ENCODE peak calls at places on chromosome 10, in four cellular contexts. One of them, this sample, is unnamed.

GRCh38 chr10:31521432-31521831 is 202.4 kb downstream of the ZEB1 start:
- DNase-seq in K562: no peak
- DNase-seq in WTC11: no peak
- DNase-seq in HepG2: peak; percentile 42
- DNase-seq in this sample: no peak

GRCh38 chr10:3465406-3465891 is 292.9 kb upstream of the PITRM1 start:
- DNase-seq in K562: no peak
- DNase-seq in WTC11: no peak
- DNase-seq in HepG2: no peak
- DNase-seq in this sample: no peak

GRCh38 chr10:75550191-75550590 is 118.8 kb downstream of the LRMDA start:
- DNase-seq in K562: no peak
- DNase-seq in WTC11: no peak
- DNase-seq in HepG2: no peak
- DNase-seq in this sample: no peak

GRCh38 chr10:91891285-91892001 is 17.8 kb downstream of the FGFBP3 start:
- DNase-seq in HepG2: peak; percentile 56
- DNase-seq in K562: peak; percentile 22
- DNase-seq in WTC11: no peak
- DNase-seq in this sample: no peak

GRCh38 chr10:76727009-76727408 is 910.6 kb downstream of the KCNMA1 start:
- DNase-seq in HepG2: no peak
- DNase-seq in K562: no peak
- DNase-seq in WTC11: no peak
- DNase-seq in this sample: no peak

GRCh38 chr10:103663802-103664201 is 170.3 kb downstream of the NEURL1 start:
- DNase-seq in HepG2: no peak
- DNase-seq in WTC11: no peak
- DNase-seq in K562: no peak
- DNase-seq in this sample: no peak

GRCh38 chr10:132714096-132714721 is 71.7 kb downstream of the NKX6-2 start:
- DNase-seq in K562: no peak
- DNase-seq in WTC11: peak; percentile 61
- DNase-seq in HepG2: no peak
- DNase-seq in this sample: no peak

GRCh38 chr10:111139567-111139966 is 62.7 kb downstream of the ADRA2A start:
- DNase-seq in K562: no peak
- DNase-seq in HepG2: no peak
- DNase-seq in WTC11: no peak
- DNase-seq in this sample: no peak

GRCh38 chr10:51077507-51077906 is 3.2 kb downstream of the PRKG1 start:
- DNase-seq in K562: no peak
- DNase-seq in WTC11: no peak
- DNase-seq in HepG2: no peak
- DNase-seq in this sample: no peak

GRCh38 chr10:85655394-85655793 is 711.2 kb downstream of the GRID1 start:
- DNase-seq in K562: no peak
- DNase-seq in WTC11: no peak
- DNase-seq in HepG2: no peak
- DNase-seq in this sample: no peak

GRCh38 chr10:43235070-43235900 is 31.6 kb downstream of the RASGEF1A start:
- DNase-seq in K562: no peak
- DNase-seq in WTC11: peak; percentile 4
- DNase-seq in HepG2: no peak
- DNase-seq in this sample: no peak

GRCh38 chr10:82558208-82558607 is 683.2 kb downstream of the NRG3 start:
- DNase-seq in K562: no peak
- DNase-seq in HepG2: no peak
- DNase-seq in WTC11: no peak
- DNase-seq in this sample: no peak

GRCh38 chr10:68032113-68032512 is 43.0 kb downstream of the HERC4 start:
- DNase-seq in HepG2: no peak
- DNase-seq in K562: no peak
- DNase-seq in WTC11: no peak
- DNase-seq in this sample: no peak

GRCh38 chr10:92740762-92741161 is 51.0 kb downstream of the HHEX start:
- DNase-seq in HepG2: no peak
- DNase-seq in K562: no peak
- DNase-seq in WTC11: no peak
- DNase-seq in this sample: no peak

GRCh38 chr10:44811072-44811471 is 100.1 kb upstream of the TMEM72 start:
- DNase-seq in K562: no peak
- DNase-seq in WTC11: no peak
- DNase-seq in HepG2: no peak
- DNase-seq in this sample: no peak

GRCh38 chr10:68212721-68213352 is 19.1 kb downstream of the ATOH7 start:
- DNase-seq in WTC11: no peak
- DNase-seq in HepG2: peak; percentile 15
- DNase-seq in K562: peak; percentile 41
- DNase-seq in this sample: peak; percentile 33

GRCh38 chr10:44030132-44030531 is 354.8 kb downstream of the CXCL12 start:
- DNase-seq in HepG2: no peak
- DNase-seq in K562: no peak
- DNase-seq in WTC11: peak; percentile 43
- DNase-seq in this sample: no peak

GRCh38 chr10:27865221-27865635 is 119.6 kb upstream of the MKX start:
- DNase-seq in K562: no peak
- DNase-seq in HepG2: no peak
- DNase-seq in WTC11: no peak
- DNase-seq in this sample: no peak

GRCh38 chr10:69479241-69479730 is 28.0 kb downstream of the TSPAN15 start:
- DNase-seq in WTC11: no peak
- DNase-seq in K562: no peak
- DNase-seq in HepG2: no peak
- DNase-seq in this sample: no peak

GRCh38 chr10:89302628-89303027 is 782 bp downstream of the IFIT2 start:
- DNase-seq in HepG2: no peak
- DNase-seq in K562: no peak
- DNase-seq in WTC11: no peak
- DNase-seq in this sample: no peak

GRCh38 chr10:8314486-8314885 is 260.0 kb downstream of the GATA3 start:
- DNase-seq in WTC11: no peak
- DNase-seq in HepG2: no peak
- DNase-seq in K562: peak; percentile 10
- DNase-seq in this sample: no peak

GRCh38 chr10:66265398-66265797 is 660.4 kb upstream of the LRRTM3 start:
- DNase-seq in HepG2: no peak
- DNase-seq in K562: no peak
- DNase-seq in WTC11: no peak
- DNase-seq in this sample: no peak

GRCh38 chr10:75972494-75973276 is 541.3 kb downstream of the LRMDA start:
- DNase-seq in HepG2: no peak
- DNase-seq in K562: no peak
- DNase-seq in WTC11: no peak
- DNase-seq in this sample: no peak

GRCh38 chr10:61183971-61184370 is 240.0 kb upstream of the RHOBTB1 start:
- DNase-seq in HepG2: no peak
- DNase-seq in K562: no peak
- DNase-seq in WTC11: no peak
- DNase-seq in this sample: no peak

GRCh38 chr10:113167702-113168101 is 217.7 kb downstream of the TCF7L2 start:
- DNase-seq in WTC11: no peak
- DNase-seq in HepG2: no peak
- DNase-seq in K562: no peak
- DNase-seq in this sample: no peak

GRCh38 chr10:33804534-33804933 is 470.1 kb upstream of the NRP1 start:
- DNase-seq in HepG2: no peak
- DNase-seq in K562: no peak
- DNase-seq in WTC11: no peak
- DNase-seq in this sample: no peak

GRCh38 chr10:97542169-97543024 is 30.2 kb upstream of the ANKRD2 start:
- DNase-seq in HepG2: peak; percentile 28
- DNase-seq in WTC11: no peak
- DNase-seq in K562: peak; percentile 24
- DNase-seq in this sample: no peak

GRCh38 chr10:86349940-86350630 is 16.5 kb downstream of the GRID1 start:
- DNase-seq in HepG2: no peak
- DNase-seq in K562: no peak
- DNase-seq in WTC11: no peak
- DNase-seq in this sample: no peak

GRCh38 chr10:95567903-95568630 is 6.9 kb upstream of the SORBS1 start:
- DNase-seq in HepG2: no peak
- DNase-seq in K562: no peak
- DNase-seq in WTC11: no peak
- DNase-seq in this sample: no peak

DNA sequence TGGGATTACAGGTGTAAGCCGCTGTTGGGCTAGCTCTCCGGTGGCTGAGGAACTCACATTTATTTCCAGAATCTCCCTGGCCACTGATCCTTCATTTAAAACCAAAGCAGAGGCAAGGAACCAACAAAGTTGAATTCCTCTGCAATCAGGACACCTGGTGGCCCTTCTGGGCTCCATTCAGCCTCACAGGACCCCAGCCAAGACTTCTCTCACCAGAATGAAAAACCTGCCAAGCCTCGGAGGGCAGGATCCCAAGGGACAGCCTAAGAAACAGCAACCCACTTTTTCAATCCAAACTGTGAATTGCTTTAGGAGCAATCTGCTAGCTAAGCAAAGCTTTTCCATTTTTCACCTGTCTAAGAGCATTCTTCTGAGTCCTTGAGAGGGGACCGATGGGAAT is 34.6 kb downstream of the OAT start:
- DNase-seq in WTC11: no peak
- DNase-seq in HepG2: no peak
- DNase-seq in K562: no peak
- DNase-seq in this sample: no peak
- TF ChIP-seq ELF4 in WTC11: no peak
- TF ChIP-seq ELF4 in HepG2: no peak
- TF ChIP-seq ELF4 in K562: no peak
- TF ChIP-seq ELF4 in this sample: no peak

GRCh38 chr10:17867056-17867455 is 57.9 kb downstream of the MRC1 start:
- DNase-seq in HepG2: no peak
- DNase-seq in K562: no peak
- DNase-seq in WTC11: no peak
- DNase-seq in this sample: no peak

GRCh38 chr10:17871036-17871435 is 61.9 kb downstream of the MRC1 start:
- DNase-seq in HepG2: no peak
- DNase-seq in K562: no peak
- DNase-seq in WTC11: no peak
- DNase-seq in this sample: no peak

GRCh38 chr10:17877121-17877520 is 68.0 kb downstream of the MRC1 start:
- DNase-seq in K562: no peak
- DNase-seq in WTC11: no peak
- DNase-seq in HepG2: no peak
- DNase-seq in this sample: no peak

GRCh38 chr10:17873946-17874345 is 64.8 kb downstream of the MRC1 start:
- DNase-seq in K562: no peak
- DNase-seq in WTC11: no peak
- DNase-seq in HepG2: no peak
- DNase-seq in this sample: no peak

GRCh38 chr10:17872191-17873091 is 63.3 kb downstream of the MRC1 start:
- DNase-seq in HepG2: peak; percentile 1
- DNase-seq in K562: no peak
- DNase-seq in WTC11: no peak
- DNase-seq in this sample: peak; percentile 12
- TF ChIP-seq ELF4 in HepG2: no peak
- TF ChIP-seq ELF4 in K562: no peak
- TF ChIP-seq ELF4 in WTC11: no peak
- TF ChIP-seq ELF4 in this sample: no peak

GRCh38 chr10:59135275-59135674 is 41.2 kb upstream of the PHYHIPL start:
- DNase-seq in HepG2: peak; percentile 69
- DNase-seq in K562: no peak
- DNase-seq in WTC11: no peak
- DNase-seq in this sample: no peak

GRCh38 chr10:59129867-59130266 is 46.6 kb upstream of the PHYHIPL start:
- DNase-seq in WTC11: no peak
- DNase-seq in K562: no peak
- DNase-seq in HepG2: no peak
- DNase-seq in this sample: no peak

GRCh38 chr10:59134785-59135184 is 41.7 kb upstream of the PHYHIPL start:
- DNase-seq in HepG2: no peak
- DNase-seq in WTC11: no peak
- DNase-seq in K562: no peak
- DNase-seq in this sample: no peak

GRCh38 chr10:59134302-59134701 is 42.1 kb upstream of the PHYHIPL start:
- DNase-seq in K562: no peak
- DNase-seq in HepG2: no peak
- DNase-seq in WTC11: no peak
- DNase-seq in this sample: no peak

DNA sequence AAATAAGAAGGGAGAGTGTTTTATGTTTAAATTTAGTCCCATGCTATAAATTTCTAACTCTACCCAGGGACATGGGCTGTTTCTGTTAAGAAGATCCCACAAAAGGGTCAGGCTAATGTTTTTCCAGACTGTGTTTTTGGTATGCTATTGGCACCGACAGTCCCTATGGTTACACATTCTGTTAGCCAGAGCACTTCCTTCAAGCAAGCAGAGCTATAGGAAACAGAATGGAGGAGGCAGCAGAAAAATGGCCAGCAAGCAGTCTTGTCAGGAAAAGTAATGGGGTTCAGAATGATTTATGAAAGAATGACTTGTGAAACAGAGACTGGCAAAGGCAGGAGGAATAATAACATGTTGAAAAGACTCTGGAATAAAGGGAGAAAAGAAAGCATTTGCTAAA is 44.8 kb upstream of the PHYHIPL start:
- DNase-seq in HepG2: no peak
- DNase-seq in K562: no peak
- DNase-seq in WTC11: no peak
- DNase-seq in this sample: no peak
- TF ChIP-seq ELF4 in HepG2: no peak
- TF ChIP-seq ELF4 in K562: no peak
- TF ChIP-seq ELF4 in WTC11: no peak
- TF ChIP-seq ELF4 in this sample: no peak

GRCh38 chr10:94085288-94085687 is 91.6 kb downstream of the PLCE1 start:
- DNase-seq in K562: no peak
- DNase-seq in HepG2: no peak
- DNase-seq in WTC11: no peak
- DNase-seq in this sample: no peak

GRCh38 chr10:94085766-94086437 is 92.2 kb downstream of the PLCE1 start:
- DNase-seq in K562: no peak
- DNase-seq in WTC11: no peak
- DNase-seq in HepG2: no peak
- DNase-seq in this sample: no peak

GRCh38 chr10:94093286-94093905 is 99.7 kb downstream of the PLCE1 start:
- DNase-seq in K562: no peak
- DNase-seq in HepG2: no peak
- DNase-seq in WTC11: no peak
- DNase-seq in this sample: no peak

GRCh38 chr10:94092848-94093247 is 99.1 kb downstream of the PLCE1 start:
- DNase-seq in K562: no peak
- DNase-seq in HepG2: no peak
- DNase-seq in WTC11: no peak
- DNase-seq in this sample: no peak

DNA sequence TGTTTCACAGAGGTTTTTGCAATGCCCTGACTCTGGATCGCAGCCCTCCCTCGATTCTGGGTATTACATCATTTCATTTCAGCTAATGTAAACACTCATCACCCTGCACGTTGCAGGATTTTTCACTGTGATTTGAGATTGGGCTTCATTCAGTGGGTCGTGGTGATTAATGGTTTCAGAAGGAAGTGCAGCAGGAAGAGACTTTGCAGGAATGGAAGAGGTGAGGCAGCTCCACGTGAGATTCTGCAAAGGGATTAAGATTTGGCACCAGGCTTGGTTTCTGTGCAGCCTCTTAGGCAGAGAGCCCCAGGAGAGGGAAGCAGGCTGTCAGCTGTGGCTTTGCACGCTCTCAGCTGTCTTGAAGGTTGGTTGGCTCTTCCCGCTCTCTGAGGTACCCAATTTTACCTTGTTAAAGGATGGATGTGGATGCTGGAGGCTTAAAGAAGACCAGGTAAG is 95.2 kb downstream of the PLCE1 start:
- DNase-seq in WTC11: no peak
- DNase-seq in K562: no peak
- DNase-seq in HepG2: no peak
- DNase-seq in this sample: no peak
- TF ChIP-seq ELF4 in WTC11: no peak
- TF ChIP-seq ELF4 in K562: no peak
- TF ChIP-seq ELF4 in HepG2: no peak
- TF ChIP-seq ELF4 in this sample: no peak

This sample was measured in HEK293T.